ENCODE peak calls at places on chromosomes 11 and 22, in eight cellular contexts. One of them, this sample, is unnamed.

GRCh38 chr22:38881997-38882396 is 10.0 kb upstream of the CBX6 start:
- DNase-seq in activated CD4-positive, CD25-positive, alpha-beta regulatory T cell treated with anti-CD3 and anti-CD28 coated beads, Interleukin-2, amount 50 U/mL, for 72 hours: no peak
- DNase-seq in activated CD4-positive, alpha-beta memory T cell treated with anti-CD3 and anti-CD28 coated beads, Interleukin-2, amount 10 ng/mL, durations not matched to agents 7 days and 5 days: no peak
- DNase-seq in M059J: no peak
- DNase-seq in neural progenitor cell: no peak
- DNase-seq in T-helper 1 cell: no peak
- DNase-seq in HT-29: no peak
- DNase-seq in stimulated activated CD4-positive, alpha-beta T cell treated with anti-CD3 and anti-CD28 coated beads, Interleukin-1b, Interleukin-23, amount 100 ng/mL, for 24 hours: no peak
- DNase-seq in this sample: no peak

GRCh38 chr11:8959546-8960166 is 4.6 kb downstream of the TMEM9B start:
- DNase-seq in M059J: peak
- DNase-seq in T-helper 1 cell: no peak
- DNase-seq in stimulated activated CD4-positive, alpha-beta T cell treated with anti-CD3 and anti-CD28 coated beads, Interleukin-1b, Interleukin-23, amount 100 ng/mL, for 24 hours: no peak
- DNase-seq in neural progenitor cell: peak
- DNase-seq in activated CD4-positive, CD25-positive, alpha-beta regulatory T cell treated with anti-CD3 and anti-CD28 coated beads, Interleukin-2, amount 50 U/mL, for 72 hours: no peak
- DNase-seq in HT-29: peak
- DNase-seq in activated CD4-positive, alpha-beta memory T cell treated with anti-CD3 and anti-CD28 coated beads, Interleukin-2, amount 10 ng/mL, durations not matched to agents 7 days and 5 days: peak
- DNase-seq in this sample: peak

GRCh38 chr11:121451982-121452608 is at the start of gene SORL1:
- DNase-seq in stimulated activated CD4-positive, alpha-beta T cell treated with anti-CD3 and anti-CD28 coated beads, Interleukin-1b, Interleukin-23, amount 100 ng/mL, for 24 hours: peak
- DNase-seq in T-helper 1 cell: peak
- DNase-seq in activated CD4-positive, CD25-positive, alpha-beta regulatory T cell treated with anti-CD3 and anti-CD28 coated beads, Interleukin-2, amount 50 U/mL, for 72 hours: peak
- DNase-seq in M059J: peak
- DNase-seq in HT-29: peak
- DNase-seq in activated CD4-positive, alpha-beta memory T cell treated with anti-CD3 and anti-CD28 coated beads, Interleukin-2, amount 10 ng/mL, durations not matched to agents 7 days and 5 days: peak
- DNase-seq in neural progenitor cell: peak
- DNase-seq in this sample: peak

GRCh38 chr11:70606248-70606950 is 208.1 kb downstream of the CTTN start:
- DNase-seq in neural progenitor cell: no peak
- DNase-seq in stimulated activated CD4-positive, alpha-beta T cell treated with anti-CD3 and anti-CD28 coated beads, Interleukin-1b, Interleukin-23, amount 100 ng/mL, for 24 hours: no peak
- DNase-seq in M059J: no peak
- DNase-seq in T-helper 1 cell: no peak
- DNase-seq in HT-29: no peak
- DNase-seq in activated CD4-positive, CD25-positive, alpha-beta regulatory T cell treated with anti-CD3 and anti-CD28 coated beads, Interleukin-2, amount 50 U/mL, for 72 hours: no peak
- DNase-seq in activated CD4-positive, alpha-beta memory T cell treated with anti-CD3 and anti-CD28 coated beads, Interleukin-2, amount 10 ng/mL, durations not matched to agents 7 days and 5 days: no peak
- DNase-seq in this sample: no peak

GRCh38 chr22:37809672-37810333 is 2.1 kb downstream of the GCAT start:
- DNase-seq in neural progenitor cell: no peak
- DNase-seq in M059J: no peak
- DNase-seq in T-helper 1 cell: no peak
- DNase-seq in stimulated activated CD4-positive, alpha-beta T cell treated with anti-CD3 and anti-CD28 coated beads, Interleukin-1b, Interleukin-23, amount 100 ng/mL, for 24 hours: no peak
- DNase-seq in activated CD4-positive, alpha-beta memory T cell treated with anti-CD3 and anti-CD28 coated beads, Interleukin-2, amount 10 ng/mL, durations not matched to agents 7 days and 5 days: no peak
- DNase-seq in HT-29: no peak
- DNase-seq in activated CD4-positive, CD25-positive, alpha-beta regulatory T cell treated with anti-CD3 and anti-CD28 coated beads, Interleukin-2, amount 50 U/mL, for 72 hours: no peak
- DNase-seq in this sample: no peak

GRCh38 chr11:19101803-19102520 is 15.0 kb upstream of the ZDHHC13 start:
- DNase-seq in T-helper 1 cell: no peak
- DNase-seq in stimulated activated CD4-positive, alpha-beta T cell treated with anti-CD3 and anti-CD28 coated beads, Interleukin-1b, Interleukin-23, amount 100 ng/mL, for 24 hours: no peak
- DNase-seq in M059J: peak
- DNase-seq in HT-29: peak
- DNase-seq in activated CD4-positive, CD25-positive, alpha-beta regulatory T cell treated with anti-CD3 and anti-CD28 coated beads, Interleukin-2, amount 50 U/mL, for 72 hours: no peak
- DNase-seq in activated CD4-positive, alpha-beta memory T cell treated with anti-CD3 and anti-CD28 coated beads, Interleukin-2, amount 10 ng/mL, durations not matched to agents 7 days and 5 days: no peak
- DNase-seq in neural progenitor cell: no peak
- DNase-seq in this sample: peak

GRCh38 chr22:49600891-49601431 is 226.7 kb downstream of the BRD1 start:
- DNase-seq in neural progenitor cell: no peak
- DNase-seq in HT-29: no peak
- DNase-seq in activated CD4-positive, CD25-positive, alpha-beta regulatory T cell treated with anti-CD3 and anti-CD28 coated beads, Interleukin-2, amount 50 U/mL, for 72 hours: no peak
- DNase-seq in activated CD4-positive, alpha-beta memory T cell treated with anti-CD3 and anti-CD28 coated beads, Interleukin-2, amount 10 ng/mL, durations not matched to agents 7 days and 5 days: peak
- DNase-seq in T-helper 1 cell: no peak
- DNase-seq in M059J: no peak
- DNase-seq in stimulated activated CD4-positive, alpha-beta T cell treated with anti-CD3 and anti-CD28 coated beads, Interleukin-1b, Interleukin-23, amount 100 ng/mL, for 24 hours: no peak
- DNase-seq in this sample: peak

GRCh38 chr11:76209956-76210885 is 3.9 kb upstream of the WNT11 start:
- DNase-seq in activated CD4-positive, CD25-positive, alpha-beta regulatory T cell treated with anti-CD3 and anti-CD28 coated beads, Interleukin-2, amount 50 U/mL, for 72 hours: no peak
- DNase-seq in activated CD4-positive, alpha-beta memory T cell treated with anti-CD3 and anti-CD28 coated beads, Interleukin-2, amount 10 ng/mL, durations not matched to agents 7 days and 5 days: peak
- DNase-seq in HT-29: peak
- DNase-seq in stimulated activated CD4-positive, alpha-beta T cell treated with anti-CD3 and anti-CD28 coated beads, Interleukin-1b, Interleukin-23, amount 100 ng/mL, for 24 hours: no peak
- DNase-seq in M059J: peak
- DNase-seq in neural progenitor cell: peak
- DNase-seq in T-helper 1 cell: no peak
- DNase-seq in this sample: peak

GRCh38 chr22:30582788-30583575 is 8.5 kb upstream of the GAL3ST1 start:
- DNase-seq in M059J: no peak
- DNase-seq in HT-29: no peak
- DNase-seq in activated CD4-positive, alpha-beta memory T cell treated with anti-CD3 and anti-CD28 coated beads, Interleukin-2, amount 10 ng/mL, durations not matched to agents 7 days and 5 days: no peak
- DNase-seq in neural progenitor cell: no peak
- DNase-seq in activated CD4-positive, CD25-positive, alpha-beta regulatory T cell treated with anti-CD3 and anti-CD28 coated beads, Interleukin-2, amount 50 U/mL, for 72 hours: no peak
- DNase-seq in stimulated activated CD4-positive, alpha-beta T cell treated with anti-CD3 and anti-CD28 coated beads, Interleukin-1b, Interleukin-23, amount 100 ng/mL, for 24 hours: no peak
- DNase-seq in T-helper 1 cell: no peak
- DNase-seq in this sample: no peak

GRCh38 chr11:19777342-19778102 is 64.9 kb downstream of the NAV2 start:
- DNase-seq in M059J: no peak
- DNase-seq in activated CD4-positive, alpha-beta memory T cell treated with anti-CD3 and anti-CD28 coated beads, Interleukin-2, amount 10 ng/mL, durations not matched to agents 7 days and 5 days: no peak
- DNase-seq in T-helper 1 cell: no peak
- DNase-seq in neural progenitor cell: peak
- DNase-seq in activated CD4-positive, CD25-positive, alpha-beta regulatory T cell treated with anti-CD3 and anti-CD28 coated beads, Interleukin-2, amount 50 U/mL, for 72 hours: no peak
- DNase-seq in stimulated activated CD4-positive, alpha-beta T cell treated with anti-CD3 and anti-CD28 coated beads, Interleukin-1b, Interleukin-23, amount 100 ng/mL, for 24 hours: no peak
- DNase-seq in HT-29: no peak
- DNase-seq in this sample: peak

GRCh38 chr11:112963368-112963955 is 2.2 kb downstream of the NCAM1 start:
- DNase-seq in T-helper 1 cell: no peak
- DNase-seq in activated CD4-positive, alpha-beta memory T cell treated with anti-CD3 and anti-CD28 coated beads, Interleukin-2, amount 10 ng/mL, durations not matched to agents 7 days and 5 days: no peak
- DNase-seq in activated CD4-positive, CD25-positive, alpha-beta regulatory T cell treated with anti-CD3 and anti-CD28 coated beads, Interleukin-2, amount 50 U/mL, for 72 hours: no peak
- DNase-seq in M059J: no peak
- DNase-seq in stimulated activated CD4-positive, alpha-beta T cell treated with anti-CD3 and anti-CD28 coated beads, Interleukin-1b, Interleukin-23, amount 100 ng/mL, for 24 hours: no peak
- DNase-seq in HT-29: no peak
- DNase-seq in neural progenitor cell: peak
- DNase-seq in this sample: no peak

GRCh38 chr22:41217553-41218157 is 12.5 kb downstream of the L3MBTL2 start:
- DNase-seq in stimulated activated CD4-positive, alpha-beta T cell treated with anti-CD3 and anti-CD28 coated beads, Interleukin-1b, Interleukin-23, amount 100 ng/mL, for 24 hours: no peak
- DNase-seq in activated CD4-positive, alpha-beta memory T cell treated with anti-CD3 and anti-CD28 coated beads, Interleukin-2, amount 10 ng/mL, durations not matched to agents 7 days and 5 days: peak
- DNase-seq in HT-29: no peak
- DNase-seq in T-helper 1 cell: no peak
- DNase-seq in activated CD4-positive, CD25-positive, alpha-beta regulatory T cell treated with anti-CD3 and anti-CD28 coated beads, Interleukin-2, amount 50 U/mL, for 72 hours: peak
- DNase-seq in M059J: no peak
- DNase-seq in neural progenitor cell: peak
- DNase-seq in this sample: peak

GRCh38 chr11:45904309-45904915 is 2.7 kb downstream of the FREY1 start:
- DNase-seq in neural progenitor cell: no peak
- DNase-seq in HT-29: no peak
- DNase-seq in activated CD4-positive, alpha-beta memory T cell treated with anti-CD3 and anti-CD28 coated beads, Interleukin-2, amount 10 ng/mL, durations not matched to agents 7 days and 5 days: no peak
- DNase-seq in activated CD4-positive, CD25-positive, alpha-beta regulatory T cell treated with anti-CD3 and anti-CD28 coated beads, Interleukin-2, amount 50 U/mL, for 72 hours: no peak
- DNase-seq in M059J: no peak
- DNase-seq in stimulated activated CD4-positive, alpha-beta T cell treated with anti-CD3 and anti-CD28 coated beads, Interleukin-1b, Interleukin-23, amount 100 ng/mL, for 24 hours: no peak
- DNase-seq in T-helper 1 cell: no peak
- DNase-seq in this sample: peak

GRCh38 chr11:5004429-5005274 is 10.0 kb downstream of the OR51L1 start:
- DNase-seq in activated CD4-positive, CD25-positive, alpha-beta regulatory T cell treated with anti-CD3 and anti-CD28 coated beads, Interleukin-2, amount 50 U/mL, for 72 hours: no peak
- DNase-seq in activated CD4-positive, alpha-beta memory T cell treated with anti-CD3 and anti-CD28 coated beads, Interleukin-2, amount 10 ng/mL, durations not matched to agents 7 days and 5 days: peak
- DNase-seq in HT-29: peak
- DNase-seq in stimulated activated CD4-positive, alpha-beta T cell treated with anti-CD3 and anti-CD28 coated beads, Interleukin-1b, Interleukin-23, amount 100 ng/mL, for 24 hours: no peak
- DNase-seq in neural progenitor cell: peak
- DNase-seq in M059J: peak
- DNase-seq in T-helper 1 cell: no peak
- DNase-seq in this sample: peak

GRCh38 chr11:11119917-11120316 is 233.1 kb downstream of the CSNK2A3 start:
- DNase-seq in HT-29: no peak
- DNase-seq in M059J: no peak
- DNase-seq in activated CD4-positive, alpha-beta memory T cell treated with anti-CD3 and anti-CD28 coated beads, Interleukin-2, amount 10 ng/mL, durations not matched to agents 7 days and 5 days: no peak
- DNase-seq in activated CD4-positive, CD25-positive, alpha-beta regulatory T cell treated with anti-CD3 and anti-CD28 coated beads, Interleukin-2, amount 50 U/mL, for 72 hours: no peak
- DNase-seq in stimulated activated CD4-positive, alpha-beta T cell treated with anti-CD3 and anti-CD28 coated beads, Interleukin-1b, Interleukin-23, amount 100 ng/mL, for 24 hours: no peak
- DNase-seq in neural progenitor cell: no peak
- DNase-seq in T-helper 1 cell: no peak
- DNase-seq in this sample: no peak

GRCh38 chr11:27972432-27973170 is 135.4 kb downstream of the KIF18A start:
- DNase-seq in neural progenitor cell: no peak
- DNase-seq in activated CD4-positive, alpha-beta memory T cell treated with anti-CD3 and anti-CD28 coated beads, Interleukin-2, amount 10 ng/mL, durations not matched to agents 7 days and 5 days: no peak
- DNase-seq in T-helper 1 cell: no peak
- DNase-seq in activated CD4-positive, CD25-positive, alpha-beta regulatory T cell treated with anti-CD3 and anti-CD28 coated beads, Interleukin-2, amount 50 U/mL, for 72 hours: no peak
- DNase-seq in HT-29: no peak
- DNase-seq in M059J: peak
- DNase-seq in stimulated activated CD4-positive, alpha-beta T cell treated with anti-CD3 and anti-CD28 coated beads, Interleukin-1b, Interleukin-23, amount 100 ng/mL, for 24 hours: no peak
- DNase-seq in this sample: no peak

GRCh38 chr11:4095509-4096230 is 1.1 kb downstream of the RRM1 start:
- DNase-seq in stimulated activated CD4-positive, alpha-beta T cell treated with anti-CD3 and anti-CD28 coated beads, Interleukin-1b, Interleukin-23, amount 100 ng/mL, for 24 hours: no peak
- DNase-seq in activated CD4-positive, CD25-positive, alpha-beta regulatory T cell treated with anti-CD3 and anti-CD28 coated beads, Interleukin-2, amount 50 U/mL, for 72 hours: no peak
- DNase-seq in HT-29: peak
- DNase-seq in T-helper 1 cell: no peak
- DNase-seq in activated CD4-positive, alpha-beta memory T cell treated with anti-CD3 and anti-CD28 coated beads, Interleukin-2, amount 10 ng/mL, durations not matched to agents 7 days and 5 days: no peak
- DNase-seq in M059J: peak
- DNase-seq in neural progenitor cell: no peak
- DNase-seq in this sample: peak

GRCh38 chr11:58060939-58061672 is 30.4 kb downstream of the OR6Q1 start:
- DNase-seq in activated CD4-positive, CD25-positive, alpha-beta regulatory T cell treated with anti-CD3 and anti-CD28 coated beads, Interleukin-2, amount 50 U/mL, for 72 hours: no peak
- DNase-seq in neural progenitor cell: peak
- DNase-seq in stimulated activated CD4-positive, alpha-beta T cell treated with anti-CD3 and anti-CD28 coated beads, Interleukin-1b, Interleukin-23, amount 100 ng/mL, for 24 hours: no peak
- DNase-seq in T-helper 1 cell: no peak
- DNase-seq in HT-29: no peak
- DNase-seq in activated CD4-positive, alpha-beta memory T cell treated with anti-CD3 and anti-CD28 coated beads, Interleukin-2, amount 10 ng/mL, durations not matched to agents 7 days and 5 days: no peak
- DNase-seq in M059J: peak
- DNase-seq in this sample: peak

GRCh38 chr11:64489831-64490441 is 101.1 kb upstream of the SLC22A12 start:
- DNase-seq in neural progenitor cell: peak
- DNase-seq in activated CD4-positive, alpha-beta memory T cell treated with anti-CD3 and anti-CD28 coated beads, Interleukin-2, amount 10 ng/mL, durations not matched to agents 7 days and 5 days: peak
- DNase-seq in T-helper 1 cell: peak
- DNase-seq in M059J: peak
- DNase-seq in HT-29: peak
- DNase-seq in activated CD4-positive, CD25-positive, alpha-beta regulatory T cell treated with anti-CD3 and anti-CD28 coated beads, Interleukin-2, amount 50 U/mL, for 72 hours: peak
- DNase-seq in stimulated activated CD4-positive, alpha-beta T cell treated with anti-CD3 and anti-CD28 coated beads, Interleukin-1b, Interleukin-23, amount 100 ng/mL, for 24 hours: peak
- DNase-seq in this sample: peak

GRCh38 chr22:43128928-43129424 is 14.2 kb downstream of the MCAT start:
- DNase-seq in neural progenitor cell: no peak
- DNase-seq in activated CD4-positive, CD25-positive, alpha-beta regulatory T cell treated with anti-CD3 and anti-CD28 coated beads, Interleukin-2, amount 50 U/mL, for 72 hours: no peak
- DNase-seq in M059J: no peak
- DNase-seq in stimulated activated CD4-positive, alpha-beta T cell treated with anti-CD3 and anti-CD28 coated beads, Interleukin-1b, Interleukin-23, amount 100 ng/mL, for 24 hours: no peak
- DNase-seq in HT-29: no peak
- DNase-seq in activated CD4-positive, alpha-beta memory T cell treated with anti-CD3 and anti-CD28 coated beads, Interleukin-2, amount 10 ng/mL, durations not matched to agents 7 days and 5 days: no peak
- DNase-seq in T-helper 1 cell: no peak
- DNase-seq in this sample: peak

GRCh38 chr11:26766996-26767395 is 45.1 kb upstream of the SLC5A12 start:
- DNase-seq in stimulated activated CD4-positive, alpha-beta T cell treated with anti-CD3 and anti-CD28 coated beads, Interleukin-1b, Interleukin-23, amount 100 ng/mL, for 24 hours: no peak
- DNase-seq in activated CD4-positive, alpha-beta memory T cell treated with anti-CD3 and anti-CD28 coated beads, Interleukin-2, amount 10 ng/mL, durations not matched to agents 7 days and 5 days: no peak
- DNase-seq in activated CD4-positive, CD25-positive, alpha-beta regulatory T cell treated with anti-CD3 and anti-CD28 coated beads, Interleukin-2, amount 50 U/mL, for 72 hours: no peak
- DNase-seq in HT-29: no peak
- DNase-seq in M059J: no peak
- DNase-seq in T-helper 1 cell: no peak
- DNase-seq in neural progenitor cell: no peak
- DNase-seq in this sample: no peak

GRCh38 chr11:128862913-128863660 is 4.0 kb downstream of the KCNJ1 start:
- DNase-seq in stimulated activated CD4-positive, alpha-beta T cell treated with anti-CD3 and anti-CD28 coated beads, Interleukin-1b, Interleukin-23, amount 100 ng/mL, for 24 hours: no peak
- DNase-seq in M059J: peak
- DNase-seq in activated CD4-positive, CD25-positive, alpha-beta regulatory T cell treated with anti-CD3 and anti-CD28 coated beads, Interleukin-2, amount 50 U/mL, for 72 hours: no peak
- DNase-seq in HT-29: no peak
- DNase-seq in activated CD4-positive, alpha-beta memory T cell treated with anti-CD3 and anti-CD28 coated beads, Interleukin-2, amount 10 ng/mL, durations not matched to agents 7 days and 5 days: no peak
- DNase-seq in T-helper 1 cell: no peak
- DNase-seq in neural progenitor cell: no peak
- DNase-seq in this sample: no peak

GRCh38 chr11:17719940-17720795 is 797 bp downstream of the MYOD1 start:
- DNase-seq in activated CD4-positive, alpha-beta memory T cell treated with anti-CD3 and anti-CD28 coated beads, Interleukin-2, amount 10 ng/mL, durations not matched to agents 7 days and 5 days: no peak
- DNase-seq in HT-29: no peak
- DNase-seq in M059J: no peak
- DNase-seq in stimulated activated CD4-positive, alpha-beta T cell treated with anti-CD3 and anti-CD28 coated beads, Interleukin-1b, Interleukin-23, amount 100 ng/mL, for 24 hours: no peak
- DNase-seq in T-helper 1 cell: no peak
- DNase-seq in activated CD4-positive, CD25-positive, alpha-beta regulatory T cell treated with anti-CD3 and anti-CD28 coated beads, Interleukin-2, amount 50 U/mL, for 72 hours: no peak
- DNase-seq in neural progenitor cell: peak
- DNase-seq in this sample: no peak

GRCh38 chr11:82521427-82521826 is 212.2 kb downstream of the FAM181B start:
- DNase-seq in neural progenitor cell: no peak
- DNase-seq in activated CD4-positive, CD25-positive, alpha-beta regulatory T cell treated with anti-CD3 and anti-CD28 coated beads, Interleukin-2, amount 50 U/mL, for 72 hours: no peak
- DNase-seq in T-helper 1 cell: no peak
- DNase-seq in M059J: no peak
- DNase-seq in activated CD4-positive, alpha-beta memory T cell treated with anti-CD3 and anti-CD28 coated beads, Interleukin-2, amount 10 ng/mL, durations not matched to agents 7 days and 5 days: no peak
- DNase-seq in HT-29: no peak
- DNase-seq in stimulated activated CD4-positive, alpha-beta T cell treated with anti-CD3 and anti-CD28 coated beads, Interleukin-1b, Interleukin-23, amount 100 ng/mL, for 24 hours: no peak
- DNase-seq in this sample: no peak

GRCh38 chr11:69534166-69534530 is 52.7 kb downstream of the LINC01488 start:
- DNase-seq in activated CD4-positive, alpha-beta memory T cell treated with anti-CD3 and anti-CD28 coated beads, Interleukin-2, amount 10 ng/mL, durations not matched to agents 7 days and 5 days: no peak
- DNase-seq in HT-29: no peak
- DNase-seq in M059J: no peak
- DNase-seq in T-helper 1 cell: no peak
- DNase-seq in neural progenitor cell: no peak
- DNase-seq in activated CD4-positive, CD25-positive, alpha-beta regulatory T cell treated with anti-CD3 and anti-CD28 coated beads, Interleukin-2, amount 50 U/mL, for 72 hours: no peak
- DNase-seq in stimulated activated CD4-positive, alpha-beta T cell treated with anti-CD3 and anti-CD28 coated beads, Interleukin-1b, Interleukin-23, amount 100 ng/mL, for 24 hours: no peak
- DNase-seq in this sample: peak

GRCh38 chr11:9153651-9154050 is 62.3 kb upstream of the SCUBE2 start:
- DNase-seq in M059J: no peak
- DNase-seq in activated CD4-positive, alpha-beta memory T cell treated with anti-CD3 and anti-CD28 coated beads, Interleukin-2, amount 10 ng/mL, durations not matched to agents 7 days and 5 days: no peak
- DNase-seq in stimulated activated CD4-positive, alpha-beta T cell treated with anti-CD3 and anti-CD28 coated beads, Interleukin-1b, Interleukin-23, amount 100 ng/mL, for 24 hours: no peak
- DNase-seq in neural progenitor cell: no peak
- DNase-seq in T-helper 1 cell: no peak
- DNase-seq in HT-29: no peak
- DNase-seq in activated CD4-positive, CD25-positive, alpha-beta regulatory T cell treated with anti-CD3 and anti-CD28 coated beads, Interleukin-2, amount 50 U/mL, for 72 hours: no peak
- DNase-seq in this sample: peak

GRCh38 chr11:47020793-47021624 is 84.4 kb downstream of the CSTPP1 start:
- DNase-seq in HT-29: no peak
- DNase-seq in M059J: no peak
- DNase-seq in activated CD4-positive, CD25-positive, alpha-beta regulatory T cell treated with anti-CD3 and anti-CD28 coated beads, Interleukin-2, amount 50 U/mL, for 72 hours: no peak
- DNase-seq in T-helper 1 cell: no peak
- DNase-seq in stimulated activated CD4-positive, alpha-beta T cell treated with anti-CD3 and anti-CD28 coated beads, Interleukin-1b, Interleukin-23, amount 100 ng/mL, for 24 hours: no peak
- DNase-seq in activated CD4-positive, alpha-beta memory T cell treated with anti-CD3 and anti-CD28 coated beads, Interleukin-2, amount 10 ng/mL, durations not matched to agents 7 days and 5 days: no peak
- DNase-seq in neural progenitor cell: peak
- DNase-seq in this sample: no peak

GRCh38 chr22:22060200-22061084 is 77.9 kb upstream of the TOP3B start:
- DNase-seq in activated CD4-positive, CD25-positive, alpha-beta regulatory T cell treated with anti-CD3 and anti-CD28 coated beads, Interleukin-2, amount 50 U/mL, for 72 hours: peak
- DNase-seq in neural progenitor cell: peak
- DNase-seq in HT-29: peak
- DNase-seq in M059J: peak
- DNase-seq in stimulated activated CD4-positive, alpha-beta T cell treated with anti-CD3 and anti-CD28 coated beads, Interleukin-1b, Interleukin-23, amount 100 ng/mL, for 24 hours: peak
- DNase-seq in activated CD4-positive, alpha-beta memory T cell treated with anti-CD3 and anti-CD28 coated beads, Interleukin-2, amount 10 ng/mL, durations not matched to agents 7 days and 5 days: peak
- DNase-seq in T-helper 1 cell: peak
- DNase-seq in this sample: peak

GRCh38 chr11:121422675-121423074 is 29.4 kb upstream of the SORL1 start:
- DNase-seq in neural progenitor cell: no peak
- DNase-seq in HT-29: no peak
- DNase-seq in activated CD4-positive, CD25-positive, alpha-beta regulatory T cell treated with anti-CD3 and anti-CD28 coated beads, Interleukin-2, amount 50 U/mL, for 72 hours: no peak
- DNase-seq in M059J: no peak
- DNase-seq in T-helper 1 cell: no peak
- DNase-seq in activated CD4-positive, alpha-beta memory T cell treated with anti-CD3 and anti-CD28 coated beads, Interleukin-2, amount 10 ng/mL, durations not matched to agents 7 days and 5 days: no peak
- DNase-seq in stimulated activated CD4-positive, alpha-beta T cell treated with anti-CD3 and anti-CD28 coated beads, Interleukin-1b, Interleukin-23, amount 100 ng/mL, for 24 hours: no peak
- DNase-seq in this sample: no peak

GRCh38 chr11:96061094-96061493 is 137.2 kb upstream of the MTMR2 start:
- DNase-seq in activated CD4-positive, CD25-positive, alpha-beta regulatory T cell treated with anti-CD3 and anti-CD28 coated beads, Interleukin-2, amount 50 U/mL, for 72 hours: no peak
- DNase-seq in T-helper 1 cell: no peak
- DNase-seq in HT-29: no peak
- DNase-seq in M059J: no peak
- DNase-seq in neural progenitor cell: no peak
- DNase-seq in stimulated activated CD4-positive, alpha-beta T cell treated with anti-CD3 and anti-CD28 coated beads, Interleukin-1b, Interleukin-23, amount 100 ng/mL, for 24 hours: no peak
- DNase-seq in activated CD4-positive, alpha-beta memory T cell treated with anti-CD3 and anti-CD28 coated beads, Interleukin-2, amount 10 ng/mL, durations not matched to agents 7 days and 5 days: no peak
- DNase-seq in this sample: no peak

GRCh38 chr11:59187587-59187986 is 15.7 kb downstream of the DTX4 start:
- DNase-seq in stimulated activated CD4-positive, alpha-beta T cell treated with anti-CD3 and anti-CD28 coated beads, Interleukin-1b, Interleukin-23, amount 100 ng/mL, for 24 hours: no peak
- DNase-seq in activated CD4-positive, alpha-beta memory T cell treated with anti-CD3 and anti-CD28 coated beads, Interleukin-2, amount 10 ng/mL, durations not matched to agents 7 days and 5 days: no peak
- DNase-seq in HT-29: no peak
- DNase-seq in M059J: no peak
- DNase-seq in activated CD4-positive, CD25-positive, alpha-beta regulatory T cell treated with anti-CD3 and anti-CD28 coated beads, Interleukin-2, amount 50 U/mL, for 72 hours: no peak
- DNase-seq in neural progenitor cell: no peak
- DNase-seq in T-helper 1 cell: no peak
- DNase-seq in this sample: peak

GRCh38 chr22:43002198-43002577 is 12.8 kb downstream of the PACSIN2 start:
- DNase-seq in HT-29: no peak
- DNase-seq in M059J: peak
- DNase-seq in activated CD4-positive, alpha-beta memory T cell treated with anti-CD3 and anti-CD28 coated beads, Interleukin-2, amount 10 ng/mL, durations not matched to agents 7 days and 5 days: no peak
- DNase-seq in activated CD4-positive, CD25-positive, alpha-beta regulatory T cell treated with anti-CD3 and anti-CD28 coated beads, Interleukin-2, amount 50 U/mL, for 72 hours: no peak
- DNase-seq in neural progenitor cell: no peak
- DNase-seq in T-helper 1 cell: no peak
- DNase-seq in stimulated activated CD4-positive, alpha-beta T cell treated with anti-CD3 and anti-CD28 coated beads, Interleukin-1b, Interleukin-23, amount 100 ng/mL, for 24 hours: no peak
- DNase-seq in this sample: no peak

GRCh38 chr22:19723990-19724827 is 870 bp downstream of the GP1BB start:
- DNase-seq in activated CD4-positive, CD25-positive, alpha-beta regulatory T cell treated with anti-CD3 and anti-CD28 coated beads, Interleukin-2, amount 50 U/mL, for 72 hours: no peak
- DNase-seq in neural progenitor cell: peak
- DNase-seq in activated CD4-positive, alpha-beta memory T cell treated with anti-CD3 and anti-CD28 coated beads, Interleukin-2, amount 10 ng/mL, durations not matched to agents 7 days and 5 days: peak
- DNase-seq in T-helper 1 cell: no peak
- DNase-seq in stimulated activated CD4-positive, alpha-beta T cell treated with anti-CD3 and anti-CD28 coated beads, Interleukin-1b, Interleukin-23, amount 100 ng/mL, for 24 hours: no peak
- DNase-seq in HT-29: no peak
- DNase-seq in M059J: no peak
- DNase-seq in this sample: no peak

GRCh38 chr11:3119141-3119821 is 45.8 kb downstream of the OSBPL5 start:
- DNase-seq in HT-29: no peak
- DNase-seq in neural progenitor cell: no peak
- DNase-seq in activated CD4-positive, CD25-positive, alpha-beta regulatory T cell treated with anti-CD3 and anti-CD28 coated beads, Interleukin-2, amount 50 U/mL, for 72 hours: peak
- DNase-seq in activated CD4-positive, alpha-beta memory T cell treated with anti-CD3 and anti-CD28 coated beads, Interleukin-2, amount 10 ng/mL, durations not matched to agents 7 days and 5 days: no peak
- DNase-seq in stimulated activated CD4-positive, alpha-beta T cell treated with anti-CD3 and anti-CD28 coated beads, Interleukin-1b, Interleukin-23, amount 100 ng/mL, for 24 hours: no peak
- DNase-seq in M059J: no peak
- DNase-seq in T-helper 1 cell: no peak
- DNase-seq in this sample: no peak

This sample was measured in small intestine.